ENCODE peak calls at places on chromosomes 1 and 21, in six cellular contexts. One of them, this sample, is unnamed.

GRCh38 chr1:53218201-53218600 is 2.2 kb downstream of the CZIB start:
- DNase-seq in dorsolateral prefrontal cortex: no peak
- DNase-seq in AG09309: no peak
- DNase-seq in fibroblast of lung: no peak
- DNase-seq in fibroblast of the aortic adventitia: no peak
- DNase-seq in LNCaP clone FGC: no peak
- DNase-seq in this sample: no peak

GRCh38 chr1:242129103-242129502 is 130.2 kb upstream of the MAP1LC3C start:
- DNase-seq in fibroblast of lung: peak
- DNase-seq in dorsolateral prefrontal cortex: no peak
- DNase-seq in fibroblast of the aortic adventitia: no peak
- DNase-seq in LNCaP clone FGC: peak
- DNase-seq in AG09309: no peak
- DNase-seq in this sample: peak

GRCh38 chr1:21251773-21252471 is 38.3 kb downstream of the ECE1 start:
- DNase-seq in fibroblast of lung: peak
- DNase-seq in AG09309: peak
- DNase-seq in LNCaP clone FGC: peak
- DNase-seq in dorsolateral prefrontal cortex: no peak
- DNase-seq in fibroblast of the aortic adventitia: peak
- DNase-seq in this sample: peak

GRCh38 chr1:155073377-155074272 is 5.0 kb upstream of the EFNA3 start:
- DNase-seq in LNCaP clone FGC: no peak
- DNase-seq in fibroblast of lung: no peak
- DNase-seq in fibroblast of the aortic adventitia: no peak
- DNase-seq in dorsolateral prefrontal cortex: no peak
- DNase-seq in AG09309: no peak
- DNase-seq in this sample: peak

GRCh38 chr1:113669988-113670387 is 89.3 kb downstream of the PHTF1 start:
- DNase-seq in AG09309: no peak
- DNase-seq in LNCaP clone FGC: no peak
- DNase-seq in fibroblast of lung: no peak
- DNase-seq in fibroblast of the aortic adventitia: no peak
- DNase-seq in dorsolateral prefrontal cortex: no peak
- DNase-seq in this sample: no peak

GRCh38 chr1:19010995-19011696 is 54.7 kb upstream of the IFFO2 start:
- DNase-seq in LNCaP clone FGC: no peak
- DNase-seq in fibroblast of the aortic adventitia: peak
- DNase-seq in AG09309: peak
- DNase-seq in fibroblast of lung: peak
- DNase-seq in dorsolateral prefrontal cortex: no peak
- DNase-seq in this sample: peak

GRCh38 chr1:94218332-94218731 is 19.1 kb downstream of the ARHGAP29 start:
- DNase-seq in LNCaP clone FGC: no peak
- DNase-seq in AG09309: no peak
- DNase-seq in fibroblast of the aortic adventitia: no peak
- DNase-seq in dorsolateral prefrontal cortex: no peak
- DNase-seq in fibroblast of lung: no peak
- DNase-seq in this sample: no peak

GRCh38 chr21:44758141-44758561 is 43.5 kb downstream of the UBE2G2 start:
- DNase-seq in fibroblast of lung: no peak
- DNase-seq in AG09309: no peak
- DNase-seq in dorsolateral prefrontal cortex: no peak
- DNase-seq in fibroblast of the aortic adventitia: no peak
- DNase-seq in LNCaP clone FGC: no peak
- DNase-seq in this sample: no peak

GRCh38 chr1:161166669-161167548 is 683 bp downstream of the PPOX start:
- DNase-seq in AG09309: no peak
- DNase-seq in dorsolateral prefrontal cortex: no peak
- DNase-seq in LNCaP clone FGC: no peak
- DNase-seq in fibroblast of the aortic adventitia: no peak
- DNase-seq in fibroblast of lung: no peak
- DNase-seq in this sample: no peak

DNA sequence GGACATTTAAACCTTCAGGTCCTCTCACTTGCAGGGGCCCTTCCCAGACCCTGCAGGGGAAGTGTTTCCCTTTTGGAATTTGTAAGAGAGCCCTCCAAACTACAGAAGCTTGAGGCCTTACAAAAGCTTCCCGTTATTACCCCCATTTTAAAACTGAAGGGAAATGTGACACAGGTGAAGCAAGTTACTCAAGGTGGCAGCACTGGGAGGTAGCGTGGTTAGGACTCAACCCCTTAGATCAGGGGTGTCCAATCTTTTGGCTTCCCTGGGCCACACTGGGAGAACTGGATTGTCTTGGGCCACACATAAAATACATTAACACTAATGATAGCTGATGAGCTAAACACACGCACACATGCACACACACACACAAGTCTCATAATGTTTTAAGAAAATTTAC is 15.8 kb upstream of the ZC3H12A start:
- DNase-seq in fibroblast of lung: no peak
- DNase-seq in fibroblast of the aortic adventitia: no peak
- DNase-seq in LNCaP clone FGC: no peak
- DNase-seq in dorsolateral prefrontal cortex: no peak
- DNase-seq in AG09309: no peak
- DNase-seq in this sample: no peak
- TF ChIP-seq CTCF in fibroblast of lung: no peak
- TF ChIP-seq CTCF in fibroblast of the aortic adventitia: no peak
- TF ChIP-seq CTCF in LNCaP clone FGC: peak
- TF ChIP-seq CTCF in dorsolateral prefrontal cortex: no peak
- TF ChIP-seq CTCF in AG09309: no peak
- TF ChIP-seq CTCF in this sample: no peak

GRCh38 chr1:1439550-1440261 is 4.2 kb downstream of the VWA1 start:
- DNase-seq in dorsolateral prefrontal cortex: no peak
- DNase-seq in fibroblast of lung: no peak
- DNase-seq in fibroblast of the aortic adventitia: no peak
- DNase-seq in LNCaP clone FGC: no peak
- DNase-seq in AG09309: no peak
- DNase-seq in this sample: no peak

GRCh38 chr1:1440262-1440772 is 4.8 kb downstream of the VWA1 start:
- DNase-seq in fibroblast of the aortic adventitia: no peak
- DNase-seq in LNCaP clone FGC: no peak
- DNase-seq in fibroblast of lung: no peak
- DNase-seq in dorsolateral prefrontal cortex: no peak
- DNase-seq in AG09309: no peak
- DNase-seq in this sample: no peak

GRCh38 chr1:1442069-1442770 is 6.7 kb downstream of the VWA1 start:
- DNase-seq in fibroblast of the aortic adventitia: no peak
- DNase-seq in fibroblast of lung: no peak
- DNase-seq in AG09309: no peak
- DNase-seq in LNCaP clone FGC: no peak
- DNase-seq in dorsolateral prefrontal cortex: no peak
- DNase-seq in this sample: no peak

GRCh38 chr1:1438531-1439381 is 3.3 kb downstream of the VWA1 start:
- DNase-seq in fibroblast of the aortic adventitia: no peak
- DNase-seq in fibroblast of lung: no peak
- DNase-seq in AG09309: no peak
- DNase-seq in dorsolateral prefrontal cortex: no peak
- DNase-seq in LNCaP clone FGC: no peak
- DNase-seq in this sample: no peak

DNA sequence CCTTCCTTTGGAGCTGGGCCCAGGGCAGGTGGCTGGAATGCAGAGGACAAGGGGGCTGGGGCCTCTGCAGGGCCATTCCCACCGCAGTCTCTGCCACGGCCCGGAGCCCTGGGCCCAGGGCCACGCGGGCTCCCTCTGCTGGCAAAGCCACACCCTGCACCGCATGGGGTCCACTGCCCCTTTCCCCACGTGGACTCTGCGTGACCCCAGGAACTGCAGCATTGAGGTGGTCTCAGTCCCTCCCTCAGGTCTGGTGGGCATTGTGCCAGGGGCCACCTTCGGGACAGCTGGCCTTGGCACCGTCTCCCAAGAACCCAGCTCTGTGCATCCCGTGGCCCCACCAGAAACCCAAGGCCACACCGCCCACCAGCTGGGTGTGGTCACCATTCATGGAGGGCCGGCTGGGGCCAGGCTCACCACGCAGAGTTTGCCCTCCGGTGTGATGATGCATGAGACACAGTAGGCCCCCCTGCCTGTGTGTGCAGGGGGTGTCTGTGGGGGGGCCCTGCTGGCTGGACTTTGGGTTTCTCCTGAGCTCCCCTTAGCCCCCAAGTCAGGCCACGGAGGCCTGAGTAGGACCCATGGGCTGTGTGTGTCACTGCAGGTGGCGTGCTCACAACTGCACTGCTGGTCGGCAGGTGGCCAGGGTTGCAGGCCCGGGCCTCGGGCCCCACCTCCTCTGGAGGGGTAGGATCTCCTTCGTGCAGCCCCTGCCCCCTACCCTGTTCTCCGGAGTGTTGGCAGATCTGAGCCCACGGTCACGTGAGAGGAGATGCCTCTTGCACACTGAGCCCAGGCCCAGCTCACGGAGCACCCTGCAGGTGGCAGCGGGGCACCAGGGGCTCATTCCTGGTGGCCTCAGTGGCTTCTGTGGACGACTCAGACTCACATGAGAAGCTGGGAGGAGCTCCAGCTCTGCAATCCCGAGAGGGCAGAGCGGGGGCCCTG is 5.7 kb downstream of the VWA1 start:
- DNase-seq in LNCaP clone FGC: no peak
- DNase-seq in AG09309: no peak
- DNase-seq in fibroblast of the aortic adventitia: peak
- DNase-seq in dorsolateral prefrontal cortex: no peak
- DNase-seq in fibroblast of lung: no peak
- DNase-seq in this sample: no peak
- H3K4me3 ChIP-seq in LNCaP clone FGC: no peak
- H3K4me3 ChIP-seq in AG09309: no peak
- H3K4me3 ChIP-seq in fibroblast of the aortic adventitia: no peak
- H3K4me3 ChIP-seq in dorsolateral prefrontal cortex: no peak
- H3K4me3 ChIP-seq in fibroblast of lung: no peak
- H3K4me3 ChIP-seq in this sample: no peak

GRCh38 chr1:17010601-17011438 is 908 bp downstream of the ATP13A2 start:
- DNase-seq in LNCaP clone FGC: no peak
- DNase-seq in fibroblast of lung: peak
- DNase-seq in dorsolateral prefrontal cortex: no peak
- DNase-seq in fibroblast of the aortic adventitia: peak
- DNase-seq in AG09309: no peak
- DNase-seq in this sample: peak
- TF ChIP-seq CTCF in LNCaP clone FGC: no peak
- TF ChIP-seq CTCF in fibroblast of lung: no peak
- TF ChIP-seq CTCF in dorsolateral prefrontal cortex: no peak
- TF ChIP-seq CTCF in fibroblast of the aortic adventitia: no peak
- TF ChIP-seq CTCF in AG09309: no peak
- TF ChIP-seq CTCF in this sample: no peak

GRCh38 chr1:47415728-47416318 is at the start of gene FOXE3:
- DNase-seq in fibroblast of the aortic adventitia: no peak
- DNase-seq in AG09309: no peak
- DNase-seq in fibroblast of lung: no peak
- DNase-seq in LNCaP clone FGC: no peak
- DNase-seq in dorsolateral prefrontal cortex: no peak
- DNase-seq in this sample: no peak
- H3K4me3 ChIP-seq in fibroblast of the aortic adventitia: peak
- H3K4me3 ChIP-seq in AG09309: peak
- H3K4me3 ChIP-seq in fibroblast of lung: no peak
- H3K4me3 ChIP-seq in LNCaP clone FGC: no peak
- H3K4me3 ChIP-seq in dorsolateral prefrontal cortex: no peak
- H3K4me3 ChIP-seq in this sample: no peak

DNA sequence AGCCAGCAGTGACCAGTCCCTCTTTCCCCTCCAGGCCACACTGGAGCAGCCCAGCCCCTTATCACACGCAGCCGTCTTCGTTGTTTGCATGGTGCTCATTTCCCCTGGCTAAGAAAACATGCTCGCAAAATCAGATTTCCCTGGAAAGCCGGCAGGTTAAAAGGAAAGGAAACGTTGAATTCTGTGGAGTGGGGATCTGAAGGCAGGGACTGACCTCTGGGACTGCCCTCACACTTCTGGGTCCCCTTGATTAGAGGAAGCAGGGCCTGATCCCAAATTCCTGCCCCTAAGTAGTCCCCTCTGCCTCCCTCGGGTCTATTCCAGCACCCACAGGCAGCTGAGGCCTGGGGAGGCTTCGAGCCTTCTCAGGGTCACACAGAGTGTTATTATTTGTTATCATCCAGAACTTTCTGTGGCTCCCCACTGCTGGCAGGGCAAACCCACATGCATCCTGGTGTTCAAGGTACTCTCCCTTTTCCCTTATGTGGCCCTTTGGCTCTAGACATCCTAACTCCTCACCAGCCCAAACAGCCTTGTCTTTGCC is 125.2 kb upstream of the ZBTB40 start:
- DNase-seq in fibroblast of the aortic adventitia: no peak
- DNase-seq in AG09309: no peak
- DNase-seq in fibroblast of lung: no peak
- DNase-seq in LNCaP clone FGC: no peak
- DNase-seq in dorsolateral prefrontal cortex: peak
- DNase-seq in this sample: no peak
- TF ChIP-seq CTCF in fibroblast of the aortic adventitia: no peak
- TF ChIP-seq CTCF in AG09309: no peak
- TF ChIP-seq CTCF in fibroblast of lung: no peak
- TF ChIP-seq CTCF in LNCaP clone FGC: no peak
- TF ChIP-seq CTCF in dorsolateral prefrontal cortex: no peak
- TF ChIP-seq CTCF in this sample: no peak

GRCh38 chr1:197773856-197774255 is 1.4 kb downstream of the DENND1B start:
- DNase-seq in LNCaP clone FGC: no peak
- DNase-seq in fibroblast of the aortic adventitia: peak
- DNase-seq in AG09309: no peak
- DNase-seq in fibroblast of lung: peak
- DNase-seq in dorsolateral prefrontal cortex: no peak
- DNase-seq in this sample: no peak

GRCh38 chr1:197776348-197777082 is 1.2 kb upstream of the DENND1B start:
- DNase-seq in LNCaP clone FGC: no peak
- DNase-seq in fibroblast of the aortic adventitia: peak
- DNase-seq in fibroblast of lung: peak
- DNase-seq in dorsolateral prefrontal cortex: no peak
- DNase-seq in AG09309: peak
- DNase-seq in this sample: peak

GRCh38 chr1:197778326-197778922 is 3.1 kb upstream of the DENND1B start:
- DNase-seq in AG09309: no peak
- DNase-seq in fibroblast of the aortic adventitia: no peak
- DNase-seq in LNCaP clone FGC: no peak
- DNase-seq in dorsolateral prefrontal cortex: no peak
- DNase-seq in fibroblast of lung: no peak
- DNase-seq in this sample: no peak

GRCh38 chr1:197774691-197775281 is 494 bp downstream of the DENND1B start:
- DNase-seq in LNCaP clone FGC: no peak
- DNase-seq in dorsolateral prefrontal cortex: no peak
- DNase-seq in fibroblast of the aortic adventitia: peak
- DNase-seq in fibroblast of lung: peak
- DNase-seq in AG09309: no peak
- DNase-seq in this sample: peak

GRCh38 chr1:197775282-197776262 is at the start of gene DENND1B:
- DNase-seq in fibroblast of the aortic adventitia: peak
- DNase-seq in fibroblast of lung: peak
- DNase-seq in LNCaP clone FGC: peak
- DNase-seq in AG09309: peak
- DNase-seq in dorsolateral prefrontal cortex: peak
- DNase-seq in this sample: peak
- H3K4me3 ChIP-seq in fibroblast of the aortic adventitia: peak
- H3K4me3 ChIP-seq in fibroblast of lung: peak
- H3K4me3 ChIP-seq in LNCaP clone FGC: peak
- H3K4me3 ChIP-seq in AG09309: peak
- H3K4me3 ChIP-seq in dorsolateral prefrontal cortex: peak
- H3K4me3 ChIP-seq in this sample: peak